ENCODE peak calls at places on chromosome 22, in nine cellular contexts. E is uterus, A is sigmoid colon, K is body of pancreas, Y is GM12891, G is HCT116, S is heart left ventricle, P is breast epithelium, U is A549. I is an unnamed sample.

GRCh38 chr22:30649430-30650007 is 13.9 kb downstream of the SLC35E4 start:
- DNase-seq in A (no peak), U (no peak), S (peak; percentile 25), Y (peak; percentile 77), K (peak; percentile 69), E (peak; percentile 25), P (no peak), G (peak; percentile 78), I (peak; percentile 74)

GRCh38 chr22:49153921-49154320 is 673.8 kb downstream of the BRD1 start:
- DNase-seq in K (no peak), G (no peak), S (no peak), E (no peak), Y (no peak), P (no peak), A (no peak), U (no peak), I (peak; percentile 28)

GRCh38 chr22:31090217-31091085 is 9.3 kb downstream of the SMTN start:
- DNase-seq in Y (peak; percentile 12), K (no peak), G (no peak), U (no peak), P (no peak), S (no peak), A (peak; percentile 97), E (peak; percentile 77), I (no peak)

GRCh38 chr22:39405346-39406085 is 5.9 kb downstream of the TAB1 start:
- DNase-seq in U (no peak), S (peak; percentile 26), A (no peak), Y (no peak), G (no peak), P (no peak), K (no peak), E (peak; percentile 37), I (no peak)

GRCh38 chr22:32577591-32577990 is 103.0 kb downstream of the FBXO7 start:
- DNase-seq in E (no peak), U (no peak), K (no peak), A (no peak), P (no peak), Y (no peak), S (no peak), G (no peak), I (no peak)

GRCh38 chr22:29987143-29987542 is 93.1 kb upstream of the HORMAD2 start:
- DNase-seq in P (no peak), Y (no peak), A (no peak), G (no peak), S (no peak), U (no peak), E (no peak), K (no peak), I (no peak)

GRCh38 chr22:29071261-29072045 is 1.4 kb upstream of the KREMEN1 start:
- DNase-seq in S (peak; percentile 33), E (peak; percentile 42), A (peak; percentile 75), U (no peak), K (peak; percentile 56), P (peak; percentile 59), G (no peak), Y (no peak), I (peak; percentile 83)

GRCh38 chr22:42944409-42944808 is 70.5 kb downstream of the PACSIN2 start:
- DNase-seq in Y (no peak), A (no peak), P (no peak), E (no peak), G (no peak), K (no peak), S (no peak), U (no peak), I (no peak)

GRCh38 chr22:44424867-44425351 is 73.1 kb downstream of the RTL6 start:
- DNase-seq in U (no peak), S (no peak), G (no peak), E (no peak), Y (no peak), K (no peak), A (peak; percentile 30), P (peak; percentile 46), I (no peak)

GRCh38 chr22:44848791-44849410 is 96.5 kb downstream of the ARHGAP8 start:
- DNase-seq in A (no peak), Y (no peak), P (no peak), G (no peak), E (no peak), S (no peak), U (no peak), K (no peak), I (no peak)

DNA sequence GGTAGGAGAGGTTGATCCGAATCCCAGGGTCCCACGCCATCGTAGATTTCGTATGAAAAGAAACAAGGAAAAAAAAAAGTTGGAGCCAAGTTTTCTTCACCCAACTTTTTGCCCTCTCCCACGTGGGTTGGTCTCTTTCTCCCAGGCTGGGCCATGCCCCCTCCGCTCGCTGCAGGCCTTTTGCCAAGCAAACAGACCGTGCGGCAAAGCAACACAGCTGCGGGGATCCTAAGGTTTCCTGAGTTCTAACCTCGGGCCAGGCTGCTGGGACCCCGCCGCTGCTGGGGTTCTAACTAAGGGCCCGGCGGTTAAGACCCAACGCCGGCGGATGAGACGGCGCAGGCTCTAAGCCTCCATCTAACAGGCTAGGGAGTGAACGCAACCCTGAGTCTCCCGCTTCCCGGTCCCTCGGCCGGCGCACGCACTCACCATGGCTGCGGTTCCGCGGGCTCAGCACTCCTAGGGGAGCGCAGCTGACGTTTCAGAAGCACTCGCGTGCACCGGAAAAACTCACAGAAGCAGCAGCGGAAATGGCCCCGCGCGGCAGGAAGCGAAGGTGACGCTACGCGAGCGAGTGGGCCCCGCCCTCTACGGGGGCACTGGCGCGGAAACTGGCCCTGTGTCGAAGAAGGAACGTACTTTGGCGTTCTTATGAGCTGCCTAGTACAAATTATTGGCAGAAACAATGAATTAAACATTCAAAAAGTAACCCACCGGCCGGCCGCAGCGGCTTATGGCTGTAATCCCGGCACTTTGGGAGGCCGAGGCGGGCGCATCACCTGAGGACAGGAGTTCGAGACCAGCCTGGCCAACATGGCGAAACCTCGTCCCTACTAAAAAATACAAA is at the start of gene SNU13:
- DNase-seq in E (peak; percentile 91), A (peak; percentile 97), G (peak; percentile 77), P (peak; percentile 89), U (peak; percentile 78), K (peak; percentile 90), S (peak; percentile 92), Y (peak; percentile 83), I (peak; percentile 94)
- TF ChIP-seq POLR2A in E (peak; percentile 85), A (peak; percentile 85), G (peak; percentile 77), P (peak; percentile 40), U (peak; percentile 69), K (peak; percentile 62), S (peak; percentile 75), Y (peak; percentile 88), I (peak; percentile 91)

DNA sequence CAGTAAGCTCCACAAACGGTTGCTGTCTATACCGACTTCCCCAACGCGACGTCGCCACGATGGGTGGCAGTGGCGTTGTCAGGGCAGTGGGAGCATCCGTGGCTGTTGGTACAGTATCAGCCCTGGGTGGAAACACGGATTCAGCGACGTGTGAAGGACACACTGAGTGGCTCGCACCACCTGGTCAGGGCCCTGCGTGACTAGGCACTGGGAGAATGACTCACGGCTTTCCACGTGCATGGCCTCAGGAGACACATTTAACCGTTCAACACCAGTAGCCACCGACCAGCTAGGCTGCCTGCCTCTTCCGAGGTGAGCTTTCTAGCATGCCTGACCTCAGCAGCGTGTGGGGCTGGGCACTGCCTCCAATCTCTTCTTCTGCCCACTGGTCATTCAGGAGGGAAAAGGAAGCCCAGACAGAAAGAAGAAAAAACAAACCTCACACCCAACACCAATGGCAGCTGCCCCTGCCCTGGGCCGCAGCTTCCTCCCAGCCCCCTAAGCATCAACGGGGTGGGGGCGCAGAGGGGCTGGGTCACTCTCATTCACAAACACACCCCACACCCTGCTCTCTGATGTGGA is 59.0 kb downstream of the MYH9 start:
- DNase-seq in K (peak; percentile 84), S (no peak), Y (no peak), G (no peak), P (peak; percentile 78), U (peak; percentile 14), E (peak; percentile 79), A (peak; percentile 94), I (peak; percentile 74)
- TF ChIP-seq POLR2A in K (no peak), S (no peak), Y (no peak), G (no peak), P (no peak), U (no peak), E (peak; percentile 33), A (no peak), I (no peak)

GRCh38 chr22:50628543-50629134 is 687 bp upstream of the ARSA start:
- DNase-seq in A (peak; percentile 63), P (no peak), Y (no peak), K (no peak), S (no peak), E (no peak), G (no peak), U (no peak), I (no peak)

GRCh38 chr22:50626314-50626855 is 1.6 kb downstream of the ARSA start:
- DNase-seq in S (no peak), K (no peak), A (peak; percentile 59), E (no peak), U (no peak), P (peak; percentile 49), Y (no peak), G (no peak), I (peak; percentile 46)

GRCh38 chr22:50627452-50627913 is 469 bp downstream of the ARSA start:
- DNase-seq in G (no peak), P (peak; percentile 50), Y (no peak), A (peak; percentile 70), K (no peak), S (no peak), U (no peak), E (no peak), I (no peak)

GRCh38 chr22:50626856-50627451 is 998 bp downstream of the ARSA start:
- DNase-seq in E (no peak), U (no peak), A (peak; percentile 70), G (no peak), P (peak; percentile 53), S (no peak), K (no peak), Y (no peak), I (peak; percentile 50)

GRCh38 chr22:50627914-50628542 is at the start of gene ARSA:
- DNase-seq in P (peak; percentile 86), G (no peak), Y (peak; percentile 82), E (peak; percentile 82), K (peak; percentile 87), S (peak; percentile 87), A (peak; percentile 92), U (no peak), I (peak; percentile 82)
- TF ChIP-seq POLR2A in P (no peak), G (peak; percentile 60), Y (no peak), E (peak; percentile 53), K (peak; percentile 43), S (peak; percentile 74), A (no peak), U (peak; percentile 55), I (peak; percentile 59)

GRCh38 chr22:19477321-19478085 is 1.5 kb downstream of the UFD1 start:
- DNase-seq in U (no peak), G (no peak), S (no peak), P (no peak), E (no peak), Y (no peak), K (no peak), A (no peak), I (no peak)

GRCh38 chr22:19480173-19480568 is 451 bp downstream of the CDC45 start:
- DNase-seq in A (no peak), G (no peak), U (no peak), E (no peak), S (no peak), K (no peak), P (no peak), Y (no peak), I (no peak)

GRCh38 chr22:19479358-19480172 is at the start of gene CDC45:
- DNase-seq in S (peak; percentile 97), U (peak; percentile 89), Y (peak; percentile 95), E (peak; percentile 96), P (peak; percentile 96), K (peak; percentile 96), G (peak; percentile 96), A (peak; percentile 98), I (peak; percentile 98)

GRCh38 chr22:19478086-19478392 is 954 bp downstream of the UFD1 start:
- DNase-seq in Y (no peak), A (no peak), P (no peak), S (no peak), K (no peak), G (no peak), U (no peak), E (no peak), I (no peak)

GRCh38 chr22:19478466-19479357 is at the start of gene UFD1:
- DNase-seq in G (no peak), S (peak; percentile 86), A (peak; percentile 91), E (peak; percentile 84), U (peak; percentile 40), Y (peak; percentile 79), K (peak; percentile 86), P (peak; percentile 71), I (peak; percentile 90)
- TF ChIP-seq POLR2A in G (no peak), S (no peak), A (peak; percentile 51), E (no peak), U (peak; percentile 40), Y (peak; percentile 67), K (no peak), P (no peak), I (no peak)

I was measured in Peyer's patch.